ENCODE peak calls at places on chromosomes 13 and 19, in five cellular contexts. One of them, this sample, is unnamed.

GRCh38 chr13:93270769-93271753 is 44.5 kb downstream of the GPC6 start:
- DNase-seq in K562: no peak
- DNase-seq in HepG2: peak
- DNase-seq in H1: no peak
- DNase-seq in GM12878: no peak
- DNase-seq in this sample: no peak

GRCh38 chr19:15291089-15291488 is 41.2 kb downstream of the BRD4 start:
- DNase-seq in H1: no peak
- DNase-seq in K562: no peak
- DNase-seq in HepG2: no peak
- DNase-seq in GM12878: no peak
- DNase-seq in this sample: no peak

GRCh38 chr13:81872581-81872980 is 1531.7 kb upstream of the SPRY2 start:
- DNase-seq in K562: no peak
- DNase-seq in H1: no peak
- DNase-seq in HepG2: peak
- DNase-seq in GM12878: no peak
- DNase-seq in this sample: no peak

GRCh38 chr13:53015971-53016370 is 12.6 kb upstream of the OLFM4 start:
- DNase-seq in K562: no peak
- DNase-seq in H1: no peak
- DNase-seq in GM12878: no peak
- DNase-seq in HepG2: no peak
- DNase-seq in this sample: no peak

GRCh38 chr19:37928527-37929286 is 21.7 kb downstream of the SIPA1L3 start:
- DNase-seq in K562: no peak
- DNase-seq in H1: no peak
- DNase-seq in GM12878: peak
- DNase-seq in HepG2: no peak
- DNase-seq in this sample: peak

GRCh38 chr13:30791354-30791921 is 56.1 kb downstream of the ALOX5AP start:
- DNase-seq in H1: no peak
- DNase-seq in GM12878: no peak
- DNase-seq in HepG2: no peak
- DNase-seq in K562: no peak
- DNase-seq in this sample: no peak

GRCh38 chr13:48194392-48194754 is 38.6 kb upstream of the ITM2B start:
- DNase-seq in HepG2: no peak
- DNase-seq in GM12878: peak
- DNase-seq in H1: no peak
- DNase-seq in K562: no peak
- DNase-seq in this sample: no peak

GRCh38 chr19:11437955-11438354 is 2.5 kb downstream of the PRKCSH start:
- DNase-seq in HepG2: no peak
- DNase-seq in H1: no peak
- DNase-seq in GM12878: no peak
- DNase-seq in K562: no peak
- DNase-seq in this sample: no peak

GRCh38 chr19:18896421-18896841 is 473 bp upstream of the CERS1 start:
- DNase-seq in GM12878: no peak
- DNase-seq in HepG2: no peak
- DNase-seq in K562: no peak
- DNase-seq in H1: peak
- DNase-seq in this sample: peak

GRCh38 chr13:43786766-43787517 is at the start of gene ENOX1:
- DNase-seq in K562: no peak
- DNase-seq in HepG2: no peak
- DNase-seq in H1: peak
- DNase-seq in GM12878: no peak
- DNase-seq in this sample: peak

GRCh38 chr13:105007166-105007808 is 1528.2 kb downstream of the EFNB2 start:
- DNase-seq in HepG2: no peak
- DNase-seq in GM12878: no peak
- DNase-seq in H1: no peak
- DNase-seq in K562: no peak
- DNase-seq in this sample: no peak

GRCh38 chr19:49818691-49819331 is 722 bp downstream of the MED25 start:
- DNase-seq in H1: no peak
- DNase-seq in K562: peak
- DNase-seq in GM12878: no peak
- DNase-seq in HepG2: no peak
- DNase-seq in this sample: no peak

GRCh38 chr19:51359294-51359693 is 6.9 kb downstream of the ETFB start:
- DNase-seq in HepG2: no peak
- DNase-seq in GM12878: no peak
- DNase-seq in K562: no peak
- DNase-seq in H1: no peak
- DNase-seq in this sample: no peak

GRCh38 chr13:99360696-99361095 is 53.5 kb upstream of the GPR183 start:
- DNase-seq in K562: no peak
- DNase-seq in HepG2: no peak
- DNase-seq in GM12878: no peak
- DNase-seq in H1: peak
- DNase-seq in this sample: no peak

GRCh38 chr13:74067818-74068217 is 66.4 kb downstream of the KLF12 start:
- DNase-seq in HepG2: no peak
- DNase-seq in H1: no peak
- DNase-seq in GM12878: no peak
- DNase-seq in K562: no peak
- DNase-seq in this sample: no peak

GRCh38 chr19:39825531-39826076 is 8.4 kb downstream of the DYRK1B start:
- DNase-seq in GM12878: no peak
- DNase-seq in HepG2: no peak
- DNase-seq in H1: no peak
- DNase-seq in K562: no peak
- DNase-seq in this sample: no peak

GRCh38 chr13:24267283-24267682 is 42.1 kb upstream of the C1QTNF9 start:
- DNase-seq in K562: no peak
- DNase-seq in H1: no peak
- DNase-seq in HepG2: no peak
- DNase-seq in GM12878: peak
- DNase-seq in this sample: no peak

GRCh38 chr19:29843180-29844051 is 31.6 kb downstream of the CCNE1 start:
- DNase-seq in GM12878: no peak
- DNase-seq in H1: peak
- DNase-seq in K562: peak
- DNase-seq in HepG2: no peak
- DNase-seq in this sample: peak

GRCh38 chr13:113740286-113740556 is 18.8 kb upstream of the TMEM255B start:
- DNase-seq in HepG2: no peak
- DNase-seq in H1: no peak
- DNase-seq in GM12878: no peak
- DNase-seq in K562: no peak
- DNase-seq in this sample: no peak

GRCh38 chr19:10011974-10012373 is 1.3 kb upstream of the RDH8 start:
- DNase-seq in HepG2: no peak
- DNase-seq in K562: no peak
- DNase-seq in H1: no peak
- DNase-seq in GM12878: no peak
- DNase-seq in this sample: no peak

GRCh38 chr13:79647518-79647917 is 166.6 kb downstream of the NDFIP2 start:
- DNase-seq in K562: no peak
- DNase-seq in HepG2: no peak
- DNase-seq in H1: no peak
- DNase-seq in GM12878: no peak
- DNase-seq in this sample: no peak

GRCh38 chr13:73657821-73658540 is 476.2 kb downstream of the KLF12 start:
- DNase-seq in GM12878: no peak
- DNase-seq in H1: no peak
- DNase-seq in K562: no peak
- DNase-seq in HepG2: no peak
- DNase-seq in this sample: no peak

GRCh38 chr19:48123907-48124675 is 13.5 kb upstream of the PLA2G4C start:
- DNase-seq in H1: no peak
- DNase-seq in GM12878: no peak
- DNase-seq in HepG2: peak
- DNase-seq in K562: no peak
- DNase-seq in this sample: no peak

GRCh38 chr13:79919109-79919508 is 421.8 kb downstream of the SPRY2 start:
- DNase-seq in K562: no peak
- DNase-seq in GM12878: no peak
- DNase-seq in HepG2: no peak
- DNase-seq in H1: no peak
- DNase-seq in this sample: no peak

GRCh38 chr19:44212865-44213346 is 574 bp downstream of the ZNF227 start:
- DNase-seq in K562: peak
- DNase-seq in H1: no peak
- DNase-seq in HepG2: peak
- DNase-seq in GM12878: no peak
- DNase-seq in this sample: no peak

GRCh38 chr13:111326621-111326965 is 6.2 kb downstream of the TEX29 start:
- DNase-seq in K562: no peak
- DNase-seq in GM12878: no peak
- DNase-seq in H1: no peak
- DNase-seq in HepG2: no peak
- DNase-seq in this sample: no peak

GRCh38 chr13:40639226-40639681 is 27.2 kb downstream of the FOXO1 start:
- DNase-seq in K562: peak
- DNase-seq in HepG2: peak
- DNase-seq in GM12878: no peak
- DNase-seq in H1: no peak
- DNase-seq in this sample: no peak

GRCh38 chr19:42284066-42284501 is 15.0 kb downstream of the CIC start:
- DNase-seq in GM12878: no peak
- DNase-seq in HepG2: no peak
- DNase-seq in H1: no peak
- DNase-seq in K562: peak
- DNase-seq in this sample: peak

GRCh38 chr13:105972306-105972721 is 563.1 kb downstream of the EFNB2 start:
- DNase-seq in HepG2: no peak
- DNase-seq in GM12878: no peak
- DNase-seq in K562: no peak
- DNase-seq in H1: no peak
- DNase-seq in this sample: no peak

GRCh38 chr19:45404557-45405434 is at the start of gene PPP1R13L:
- DNase-seq in K562: peak
- DNase-seq in GM12878: peak
- DNase-seq in H1: peak
- DNase-seq in HepG2: peak
- DNase-seq in this sample: peak

GRCh38 chr19:1067341-1068103 is 555 bp downstream of the ARHGAP45 start:
- DNase-seq in HepG2: no peak
- DNase-seq in K562: no peak
- DNase-seq in GM12878: no peak
- DNase-seq in H1: no peak
- DNase-seq in this sample: no peak
- TF ChIP-seq CREB1 in HepG2: no peak
- TF ChIP-seq CREB1 in K562: no peak
- TF ChIP-seq CREB1 in GM12878: no peak
- TF ChIP-seq CREB1 in H1: no peak
- TF ChIP-seq CREB1 in this sample: no peak

GRCh38 chr13:90979059-90979458 is 368.4 kb upstream of the MIR17HG start:
- DNase-seq in H1: no peak
- DNase-seq in K562: no peak
- DNase-seq in GM12878: no peak
- DNase-seq in HepG2: no peak
- DNase-seq in this sample: no peak
- TF ChIP-seq ATF3 in H1: no peak
- TF ChIP-seq ATF3 in K562: no peak
- TF ChIP-seq ATF3 in GM12878: no peak
- TF ChIP-seq ATF3 in HepG2: no peak
- TF ChIP-seq ATF3 in this sample: no peak

GRCh38 chr19:3375221-3376088 is 9.1 kb downstream of the NFIC start:
- DNase-seq in H1: no peak
- DNase-seq in GM12878: no peak
- DNase-seq in K562: peak
- DNase-seq in HepG2: no peak
- DNase-seq in this sample: no peak

GRCh38 chr19:3373971-3374368 is 7.6 kb downstream of the NFIC start:
- DNase-seq in K562: no peak
- DNase-seq in GM12878: no peak
- DNase-seq in HepG2: no peak
- DNase-seq in H1: no peak
- DNase-seq in this sample: no peak

GRCh38 chr19:3372413-3372812 is 6.0 kb downstream of the NFIC start:
- DNase-seq in HepG2: no peak
- DNase-seq in H1: no peak
- DNase-seq in K562: no peak
- DNase-seq in GM12878: no peak
- DNase-seq in this sample: no peak

GRCh38 chr19:3370728-3371591 is 4.6 kb downstream of the NFIC start:
- DNase-seq in H1: no peak
- DNase-seq in HepG2: no peak
- DNase-seq in K562: no peak
- DNase-seq in GM12878: no peak
- DNase-seq in this sample: no peak

GRCh38 chr19:3374369-3375112 is 8.2 kb downstream of the NFIC start:
- DNase-seq in H1: no peak
- DNase-seq in HepG2: no peak
- DNase-seq in K562: peak
- DNase-seq in GM12878: no peak
- DNase-seq in this sample: no peak
- TF ChIP-seq CREB1 in H1: no peak
- TF ChIP-seq CREB1 in HepG2: no peak
- TF ChIP-seq CREB1 in K562: no peak
- TF ChIP-seq CREB1 in GM12878: no peak
- TF ChIP-seq CREB1 in this sample: no peak

DNA sequence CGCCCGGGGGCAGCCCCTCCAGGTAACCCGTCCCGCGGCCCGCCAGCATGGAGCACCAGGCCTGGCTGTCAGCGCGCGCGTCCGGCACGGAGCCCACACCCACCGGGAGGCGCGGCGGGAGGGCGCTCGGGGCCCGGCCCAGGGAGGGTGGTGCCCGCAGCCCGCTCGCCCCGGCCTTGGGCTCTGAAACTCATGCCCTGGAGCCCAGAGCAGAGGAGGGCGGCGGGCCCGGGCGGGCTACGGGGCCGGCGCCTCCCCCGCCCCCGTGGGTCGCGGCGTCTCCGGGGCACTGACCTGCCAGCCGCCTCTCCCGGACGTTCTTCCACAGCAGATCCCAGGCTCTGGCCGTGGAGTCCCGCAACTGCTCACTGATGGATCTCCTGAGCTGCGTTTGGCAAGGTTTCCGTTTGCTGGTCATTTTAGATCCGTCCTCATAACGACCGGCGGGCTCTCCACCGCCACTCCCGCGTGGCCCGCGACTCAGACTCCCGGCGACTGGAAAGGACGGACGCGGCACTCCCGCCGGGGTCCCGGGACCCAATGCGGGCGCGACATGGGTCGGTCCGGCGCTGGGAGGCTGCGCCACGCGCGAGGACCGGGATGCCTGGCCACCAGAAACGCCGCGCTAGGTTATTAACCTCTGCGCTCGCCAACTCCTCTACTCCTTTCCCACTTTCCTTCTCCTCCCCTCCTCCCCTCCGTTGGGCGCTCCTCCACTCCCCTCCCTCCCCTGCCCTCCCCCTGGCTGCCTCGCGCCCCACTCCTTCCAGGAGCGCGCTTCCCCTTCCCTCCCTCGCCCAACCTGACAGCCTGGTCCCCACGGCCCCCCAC is 64.7 kb upstream of the STARD13 start:
- DNase-seq in HepG2: no peak
- DNase-seq in H1: peak
- DNase-seq in K562: no peak
- DNase-seq in GM12878: no peak
- DNase-seq in this sample: peak
- TF ChIP-seq ATF3 in HepG2: no peak
- TF ChIP-seq ATF3 in H1: no peak
- TF ChIP-seq ATF3 in K562: no peak
- TF ChIP-seq ATF3 in GM12878: no peak
- TF ChIP-seq ATF3 in this sample: no peak

This sample was measured in WTC11.